ENCODE peak calls at places on chromosome 3, in four cellular contexts. C is PC-3, V is GM23338, T is HCT116. S is an unnamed sample.

GRCh38 chr3:197025736-197026480 is 3.7 kb downstream of the MELTF start:
- DNase-seq in C (no peak), V (no peak), T (no peak), S (no peak)

GRCh38 chr3:188239035-188239434 is 85.1 kb downstream of the LPP start:
- DNase-seq in C (no peak), V (no peak), T (no peak), S (no peak)

GRCh38 chr3:146594843-146595482 is 10.2 kb downstream of the PLSCR5 start:
- DNase-seq in C (peak), V (peak), T (peak), S (no peak)

GRCh38 chr3:152328841-152329240 is 60.1 kb downstream of the MBNL1 start:
- DNase-seq in C (peak), V (no peak), T (peak), S (peak)

GRCh38 chr3:145333931-145334330 is 827.1 kb downstream of the PLOD2 start:
- DNase-seq in C (no peak), V (no peak), T (no peak), S (no peak)

GRCh38 chr3:10522646-10523303 is 17.4 kb upstream of the ATP2B2 start:
- DNase-seq in C (no peak), V (no peak), T (no peak), S (no peak)

GRCh38 chr3:191383104-191383503 is 52.8 kb upstream of the UTS2B start:
- DNase-seq in C (no peak), V (no peak), T (no peak), S (no peak)

GRCh38 chr3:102174312-102174712 is 260.5 kb upstream of the ZPLD1 start:
- DNase-seq in C (peak), V (no peak), T (no peak), S (no peak)

GRCh38 chr3:165883126-165883525 is 45.9 kb upstream of the BCHE start:
- DNase-seq in C (no peak), V (no peak), T (no peak), S (no peak)

GRCh38 chr3:126926684-126927404 is 56.1 kb upstream of the PLXNA1 start:
- DNase-seq in C (peak), V (no peak), T (peak), S (no peak)

GRCh38 chr3:95407709-95408463 is 1345.0 kb downstream of the NSUN3 start:
- DNase-seq in C (no peak), V (peak), T (no peak), S (no peak)
- H3K27ac ChIP-seq in C (no peak), V (no peak), T (no peak), S (no peak)

GRCh38 chr3:98512576-98512975 is 10.1 kb downstream of the CLDND1 start:
- DNase-seq in C (peak), V (no peak), T (no peak), S (no peak)
- H3K27ac ChIP-seq in C (peak), V (no peak), T (peak), S (peak)

GRCh38 chr3:50442940-50443579 is 60.4 kb downstream of the CACNA2D2 start:
- DNase-seq in C (no peak), V (no peak), T (no peak), S (no peak)
- H3K27ac ChIP-seq in C (no peak), V (no peak), T (no peak), S (no peak)

GRCh38 chr3:25474000-25474399 is 45.9 kb downstream of the RARB start:
- DNase-seq in C (no peak), V (no peak), T (no peak), S (no peak)
- H3K27ac ChIP-seq in C (no peak), V (no peak), T (no peak), S (no peak)

GRCh38 chr3:4996223-4996765 is 17.1 kb downstream of the BHLHE40 start:
- DNase-seq in C (no peak), V (no peak), T (no peak), S (no peak)

GRCh38 chr3:4993276-4994143 is 14.3 kb downstream of the BHLHE40 start:
- DNase-seq in C (no peak), V (no peak), T (no peak), S (no peak)

GRCh38 chr3:4994144-4994730 is 15.0 kb downstream of the BHLHE40 start:
- DNase-seq in C (peak), V (no peak), T (peak), S (no peak)

GRCh38 chr3:4995500-4996053 is 16.3 kb downstream of the BHLHE40 start:
- DNase-seq in C (peak), V (no peak), T (peak), S (peak)

DNA sequence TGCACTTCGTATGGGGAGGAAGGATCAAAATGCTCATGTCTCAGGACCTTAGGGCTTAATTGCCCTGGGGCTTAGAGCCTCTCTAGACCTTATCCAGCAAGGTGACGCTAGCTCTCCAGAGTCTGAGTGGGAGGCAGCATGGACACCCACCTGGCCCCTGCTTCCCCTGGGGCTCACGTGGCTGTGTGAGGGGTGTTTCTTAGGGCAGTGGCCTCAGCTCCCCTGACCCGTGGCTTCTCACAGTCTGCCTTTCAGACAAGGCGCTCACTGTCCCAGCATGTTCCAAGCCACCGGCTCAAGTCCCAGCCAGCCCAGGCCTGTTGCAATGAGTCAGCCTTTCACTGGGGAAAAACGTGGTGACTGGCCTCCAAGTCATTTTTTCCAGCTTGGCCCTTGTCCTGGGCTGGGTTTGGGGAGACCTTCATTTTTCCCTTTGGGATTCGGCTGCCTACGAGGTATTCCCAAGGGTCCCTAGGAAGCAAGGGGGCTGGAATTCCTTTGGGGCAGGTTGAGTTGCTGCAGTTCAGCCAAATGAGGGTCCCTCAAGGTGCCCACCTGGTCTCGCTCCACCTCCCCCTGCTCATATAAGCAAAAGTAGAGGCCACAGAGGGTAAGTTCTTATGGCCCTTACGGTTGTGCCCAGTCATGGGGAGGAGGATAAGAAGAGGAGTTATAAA is 15.7 kb downstream of the BHLHE40 start:
- DNase-seq in C (peak), V (no peak), T (peak), S (peak)
- H3K27ac ChIP-seq in C (peak), V (no peak), T (peak), S (peak)

GRCh38 chr3:136258199-136258598 is 8.1 kb downstream of the PCCB start:
- DNase-seq in C (no peak), V (no peak), T (no peak), S (no peak)

GRCh38 chr3:136263251-136263650 is 13.1 kb downstream of the PCCB start:
- DNase-seq in C (no peak), V (no peak), T (no peak), S (no peak)

GRCh38 chr3:136261826-136262225 is 11.7 kb downstream of the PCCB start:
- DNase-seq in C (no peak), V (no peak), T (no peak), S (no peak)

GRCh38 chr3:136266468-136266867 is 16.3 kb downstream of the PCCB start:
- DNase-seq in C (peak), V (no peak), T (no peak), S (peak)

DNA sequence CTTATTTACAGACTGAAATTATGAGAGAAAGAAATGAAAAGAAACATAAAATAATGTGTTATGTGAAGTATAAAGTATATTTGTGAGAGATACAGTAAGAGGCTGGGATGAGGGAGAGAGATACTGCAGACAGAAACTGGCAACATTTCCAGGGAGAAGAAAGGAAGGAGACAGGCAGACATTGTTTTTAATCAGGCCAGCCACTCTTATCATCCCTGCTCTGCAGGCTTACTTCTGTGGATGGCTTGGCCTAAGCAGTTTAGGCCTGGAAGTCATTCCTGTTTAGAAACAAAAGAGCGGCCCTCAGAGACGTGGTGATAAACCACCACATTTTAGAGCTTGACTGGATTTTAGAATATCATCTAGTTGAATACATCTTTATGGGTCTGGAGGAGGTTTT is 12.4 kb downstream of the PCCB start:
- DNase-seq in C (no peak), V (no peak), T (no peak), S (no peak)
- H3K27ac ChIP-seq in C (no peak), V (no peak), T (no peak), S (no peak)

GRCh38 chr3:100076544-100077529 is 37.5 kb downstream of the FILIP1L start:
- DNase-seq in C (peak), V (no peak), T (no peak), S (no peak)
- H3K27ac ChIP-seq in C (no peak), V (no peak), T (no peak), S (no peak)

DNA sequence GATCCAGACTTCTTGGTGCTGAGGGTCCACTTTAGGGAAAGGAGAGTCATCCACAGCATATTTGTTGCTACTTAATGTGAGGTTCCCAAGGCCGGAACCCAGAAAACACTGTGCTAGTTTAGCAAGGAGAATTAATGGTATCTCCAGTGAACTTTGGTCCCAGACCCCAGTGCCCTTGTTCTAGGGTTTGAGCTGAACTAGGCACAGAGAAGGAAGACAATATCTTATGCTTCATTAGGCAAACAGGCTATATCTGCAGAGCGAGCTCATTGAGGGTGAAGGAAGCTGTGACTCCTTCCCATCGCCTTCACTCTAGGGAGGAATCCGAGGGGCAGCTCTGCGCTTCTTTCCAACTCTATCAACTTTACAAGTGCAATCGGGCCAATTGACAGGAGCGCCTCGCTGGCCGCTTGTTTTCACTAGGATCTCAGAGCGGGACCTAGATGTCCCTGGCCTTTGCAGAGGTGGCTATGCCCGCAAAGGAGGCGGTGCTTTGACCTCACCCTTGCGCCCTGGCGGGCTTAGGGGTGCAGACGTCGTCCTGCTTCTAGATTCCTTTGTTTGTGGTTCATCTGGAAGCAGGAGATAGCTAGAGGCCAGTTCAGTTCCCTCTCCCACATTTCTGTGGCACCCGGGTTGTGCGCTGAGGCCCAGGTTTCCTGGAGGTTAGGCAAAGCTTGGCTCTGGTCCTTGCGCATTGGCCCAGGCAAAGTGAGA is 1.0 kb downstream of the PPM1L start:
- DNase-seq in C (no peak), V (peak), T (no peak), S (no peak)
- H3K27ac ChIP-seq in C (no peak), V (no peak), T (no peak), S (no peak)

GRCh38 chr3:31896643-31897433 is 84.2 kb downstream of the OSBPL10 start:
- DNase-seq in C (no peak), V (peak), T (no peak), S (no peak)
- H3K27ac ChIP-seq in C (no peak), V (peak), T (no peak), S (peak)

GRCh38 chr3:29493109-29493508 is 212.2 kb downstream of the RBMS3 start:
- DNase-seq in C (peak), V (no peak), T (no peak), S (no peak)
- H3K27ac ChIP-seq in C (peak), V (no peak), T (no peak), S (no peak)